ENCODE peak calls at places on chromosomes 5 and 9, in six cellular contexts. P is sigmoid colon, F is H1, Q is esophagus squamous epithelium, J is H54, V is IMR-90. K is an unnamed sample.

GRCh38 chr5:180259260-180259611 is 32.6 kb downstream of the MAPK9 start:
- DNase-seq in P (no peak), F (no peak), Q (no peak), J (no peak), V (peak; percentile 1), K (no peak)

GRCh38 chr5:156332245-156332644 is 5.3 kb downstream of the SGCD start:
- DNase-seq in P (no peak), F (no peak), Q (no peak), J (no peak), V (no peak), K (no peak)

GRCh38 chr9:22240619-22241018 is 206.0 kb upstream of the DMRTA1 start:
- DNase-seq in P (no peak), F (no peak), Q (no peak), J (no peak), V (peak; percentile 73), K (no peak)

GRCh38 chr5:36658016-36658415 is 51.6 kb downstream of the SLC1A3 start:
- DNase-seq in P (no peak), F (no peak), Q (no peak), J (no peak), V (peak; percentile 10), K (no peak)

GRCh38 chr9:126146254-126147145 is 180.1 kb upstream of the MVB12B start:
- DNase-seq in P (no peak), F (peak; percentile 62), Q (no peak), J (no peak), V (no peak), K (no peak)

GRCh38 chr5:16616536-16617271 is at the start of gene RETREG1:
- DNase-seq in P (peak; percentile 82), F (no peak), Q (no peak), J (peak; percentile 91), V (no peak), K (peak; percentile 19)

GRCh38 chr9:107733530-107733907 is 243.9 kb upstream of the KLF4 start:
- DNase-seq in P (peak; percentile 90), F (no peak), Q (no peak), J (no peak), V (no peak), K (peak; percentile 91)

GRCh38 chr9:78866228-78867132 is 569.6 kb downstream of the PSAT1 start:
- DNase-seq in P (no peak), F (no peak), Q (no peak), J (peak; percentile 65), V (peak; percentile 96), K (no peak)

DNA sequence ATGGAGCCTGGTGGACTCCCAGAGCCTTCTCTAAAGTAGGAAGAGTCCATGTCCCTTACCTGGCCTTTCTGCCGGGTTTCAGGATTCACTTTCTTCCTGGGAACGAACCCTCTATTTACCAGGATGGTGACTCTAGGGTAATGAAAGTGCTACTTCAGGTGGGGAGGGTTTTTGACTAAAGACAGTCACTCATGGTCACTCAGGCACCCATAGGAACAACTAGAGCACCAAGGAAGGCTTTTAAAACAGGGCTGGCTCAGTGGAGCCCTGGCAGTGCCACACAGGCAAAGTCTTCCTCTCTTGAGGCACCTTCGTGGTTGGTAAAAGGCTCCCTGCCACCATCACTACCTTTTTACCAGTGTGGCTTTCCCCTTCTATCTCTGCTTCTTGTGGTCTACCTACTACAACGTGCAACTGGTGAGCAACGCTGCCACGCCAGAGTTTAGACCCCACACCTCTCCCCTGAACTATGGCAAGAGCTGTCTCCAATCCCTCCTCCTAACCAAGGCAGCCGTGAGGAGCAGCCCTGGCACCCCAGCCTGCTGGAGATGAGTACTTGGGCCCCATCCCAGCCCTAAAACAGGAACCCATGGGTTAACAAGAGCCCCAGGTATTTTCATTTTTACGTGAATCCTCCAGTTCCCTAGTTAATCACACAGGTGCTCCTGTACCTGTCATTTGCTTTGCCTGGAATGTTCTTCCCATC is 3.5 kb downstream of the SURF1 start:
- DNase-seq in P (no peak), F (no peak), Q (no peak), J (no peak), V (no peak), K (no peak)
- TF ChIP-seq POLR2A in P (no peak), F (peak; percentile 83), Q (no peak), J (no peak), V (no peak), K (no peak)

DNA sequence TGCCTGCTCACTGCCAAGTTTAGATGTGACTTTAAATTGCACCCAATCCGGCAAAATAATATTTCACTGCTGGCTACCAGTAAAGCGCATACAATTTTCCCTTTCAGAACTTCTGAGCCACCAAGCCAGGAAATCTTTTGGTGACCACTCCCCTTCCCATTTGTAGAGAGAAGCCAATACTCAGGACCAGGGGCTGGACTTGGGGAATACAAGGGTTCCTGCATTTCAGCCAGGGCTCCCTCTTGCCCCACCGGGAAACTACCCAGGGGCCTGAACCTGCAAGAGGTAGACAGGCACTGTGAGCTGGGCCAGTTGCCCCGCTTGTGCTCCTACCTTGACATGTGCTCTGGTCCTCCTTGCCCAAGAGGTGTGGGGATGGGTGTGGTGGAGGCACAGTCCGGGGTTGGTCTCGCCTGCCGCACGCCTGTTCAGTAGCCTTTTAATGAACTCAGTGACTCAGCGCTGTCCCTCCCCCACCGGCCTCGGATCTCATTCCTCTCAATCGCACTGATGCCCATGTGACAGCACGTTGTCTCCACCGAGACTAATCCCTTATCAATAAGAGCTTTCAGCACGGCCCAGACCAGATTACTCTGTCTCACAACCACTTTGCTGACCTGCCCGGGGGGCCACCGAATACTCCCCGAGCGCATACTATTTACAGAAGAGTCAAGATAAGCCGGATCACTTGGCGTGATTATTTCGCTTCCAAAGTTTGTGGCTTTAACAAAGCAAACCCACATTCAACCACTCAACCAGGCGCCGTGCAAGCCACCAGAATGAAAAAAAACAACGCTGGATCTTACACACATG is 226.5 kb downstream of the DCP2 start:
- DNase-seq in P (peak; percentile 66), F (no peak), Q (no peak), J (no peak), V (peak; percentile 63), K (peak; percentile 70)
- TF ChIP-seq POLR2A in P (no peak), F (no peak), Q (no peak), J (no peak), V (no peak), K (no peak)

DNA sequence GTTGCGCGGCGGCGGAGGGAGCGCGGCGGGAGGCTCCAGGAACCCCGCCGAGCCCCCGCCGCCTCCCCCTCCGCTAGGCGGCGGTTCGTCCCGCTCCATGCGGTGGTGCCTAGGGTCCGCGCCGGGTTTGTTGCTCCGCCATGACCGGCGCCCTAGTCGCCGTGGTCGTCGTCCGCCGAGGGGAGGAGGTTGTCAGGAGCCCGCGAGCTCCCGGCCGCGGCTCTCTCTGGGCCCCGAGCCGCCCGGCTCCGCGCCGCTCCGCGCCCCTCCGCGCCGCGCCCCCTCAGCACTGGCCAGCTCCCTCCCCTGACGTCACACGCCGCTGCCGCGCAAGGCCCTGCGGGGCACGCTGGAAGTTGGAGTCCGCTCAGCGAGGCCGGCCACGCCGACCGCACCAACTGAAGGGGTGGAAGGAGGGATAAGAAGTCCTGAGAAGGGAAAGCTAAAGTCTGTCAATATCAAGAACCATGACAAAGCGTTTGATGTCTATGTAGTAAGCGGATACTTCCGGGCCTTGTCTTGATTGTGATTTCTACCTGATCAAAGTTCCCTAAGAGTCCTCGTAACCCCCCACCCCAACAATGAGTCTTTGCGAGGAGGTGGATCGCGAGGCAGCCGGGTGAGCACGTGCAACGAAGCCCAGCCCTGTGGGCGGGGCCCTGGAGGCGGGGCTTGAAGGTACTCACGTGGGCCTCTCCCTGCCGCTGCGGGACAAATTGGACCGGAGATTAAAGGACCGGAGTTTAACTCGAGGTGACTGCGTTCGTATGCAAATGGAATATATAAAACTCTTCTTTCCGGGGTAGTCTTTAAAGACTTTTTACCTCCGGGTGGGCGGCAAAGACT is at the start of gene NR6A1:
- DNase-seq in P (peak; percentile 98), F (peak; percentile 89), Q (peak; percentile 80), J (peak; percentile 100), V (peak; percentile 95), K (peak; percentile 96)
- TF ChIP-seq POLR2A in P (no peak), F (peak; percentile 76), Q (peak; percentile 58), J (peak; percentile 48), V (no peak), K (peak; percentile 84)

GRCh38 chr9:73149371-73150067 is 2.1 kb upstream of the ANXA1 start:
- DNase-seq in P (no peak), F (no peak), Q (no peak), J (no peak), V (peak; percentile 92), K (no peak)

GRCh38 chr9:73152445-73152844 is 780 bp downstream of the ANXA1 start:
- DNase-seq in P (no peak), F (no peak), Q (no peak), J (no peak), V (peak; percentile 65), K (no peak)

GRCh38 chr9:73153793-73154227 is 2.1 kb downstream of the ANXA1 start:
- DNase-seq in P (no peak), F (no peak), Q (no peak), J (no peak), V (peak; percentile 28), K (no peak)

GRCh38 chr9:73152953-73153352 is 1.3 kb downstream of the ANXA1 start:
- DNase-seq in P (no peak), F (no peak), Q (no peak), J (no peak), V (no peak), K (no peak)

GRCh38 chr9:73151653-73152382 is at the start of gene ANXA1:
- DNase-seq in P (no peak), F (no peak), Q (no peak), J (peak; percentile 38), V (peak; percentile 83), K (no peak)
- TF ChIP-seq POLR2A in P (peak; percentile 56), F (no peak), Q (peak; percentile 88), J (no peak), V (peak; percentile 98), K (peak; percentile 70)

DNA sequence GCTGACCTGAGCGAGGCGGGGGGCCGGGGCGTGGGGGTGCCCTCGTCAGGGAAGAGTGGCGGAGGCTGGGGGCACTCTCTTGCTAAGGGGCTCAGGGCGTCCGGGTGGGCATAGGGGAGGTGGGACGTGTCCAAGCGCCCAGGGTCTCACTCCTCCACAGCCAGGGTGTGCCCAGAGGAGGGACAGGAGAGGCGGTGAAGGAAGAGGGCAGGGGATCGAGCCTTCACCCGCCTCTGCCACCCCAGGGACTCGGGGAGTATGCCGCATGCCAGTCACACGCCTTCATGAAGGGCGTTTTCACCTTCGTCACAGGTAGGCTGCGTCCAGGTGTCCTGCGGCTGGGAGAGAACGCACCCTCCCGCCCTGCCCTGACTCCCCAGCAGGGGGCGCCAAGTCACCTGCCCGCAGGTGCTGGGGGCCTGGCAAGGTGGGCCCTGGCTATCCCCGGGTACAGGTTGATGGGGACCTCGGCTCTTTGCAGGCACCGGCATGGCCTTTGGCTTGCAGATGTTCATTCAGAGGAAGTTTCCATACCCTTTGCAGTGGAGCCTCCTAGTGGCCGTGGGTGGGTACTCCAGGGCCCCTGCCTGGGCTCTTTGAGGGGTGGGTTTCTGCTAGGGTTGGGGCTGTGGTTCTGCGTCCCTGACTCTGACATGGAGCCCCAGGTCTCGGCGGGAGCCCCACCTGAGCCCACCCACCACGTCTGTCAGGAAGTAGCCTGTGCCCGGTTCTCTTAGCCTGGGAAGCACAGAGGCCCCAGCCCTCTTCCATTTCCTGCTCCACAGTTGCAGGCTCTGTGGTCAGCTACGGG is 527 bp downstream of the TMEM141 start:
- DNase-seq in P (no peak), F (no peak), Q (no peak), J (peak; percentile 57), V (no peak), K (no peak)
- TF ChIP-seq POLR2A in P (no peak), F (no peak), Q (no peak), J (no peak), V (no peak), K (no peak)

DNA sequence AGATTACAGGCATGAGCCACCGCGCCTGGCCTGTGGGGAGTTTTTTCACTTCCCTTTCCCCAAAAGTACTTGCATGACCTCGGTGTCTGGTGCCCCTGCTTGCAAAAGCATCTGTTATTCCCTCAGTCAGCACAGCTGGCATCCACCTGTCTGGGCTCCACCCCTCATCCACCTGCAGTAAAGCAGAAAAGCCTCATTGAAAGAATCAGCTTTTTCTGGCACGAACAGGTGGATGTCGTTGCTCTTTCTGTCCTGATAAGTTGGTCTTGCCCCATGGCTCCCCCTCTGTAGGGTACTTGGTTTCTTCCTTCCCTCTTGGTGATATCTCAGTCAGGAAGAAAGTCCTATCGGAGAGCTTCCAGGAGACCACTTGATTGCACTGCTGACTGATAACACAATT is 37.4 kb downstream of the WWC1 start:
- DNase-seq in P (no peak), F (no peak), Q (no peak), J (no peak), V (peak; percentile 56), K (no peak)
- TF ChIP-seq POLR2A in P (no peak), F (no peak), Q (no peak), J (no peak), V (no peak), K (no peak)

K was measured in gastrocnemius medialis.